ENCODE peak calls at places on chromosomes 16 and 17, in four cellular contexts. G, V, P and D are unnamed samples.

GRCh38 chr16:89017956-89018604 is 41.1 kb upstream of the CBFA2T3 start:
- DNase-seq in G (no peak), V (no peak), P (no peak), D (no peak)

GRCh38 chr17:6684460-6684783 is 28.7 kb downstream of the SLC13A5 start:
- DNase-seq in G (no peak), V (no peak), P (no peak), D (no peak)

GRCh38 chr16:27189335-27189972 is 13.9 kb upstream of the KDM8 start:
- DNase-seq in G (no peak), V (no peak), P (no peak), D (no peak)

GRCh38 chr17:66347661-66348604 is 45.5 kb downstream of the PRKCA start:
- DNase-seq in G (peak), V (no peak), P (peak), D (no peak)

GRCh38 chr16:85602831-85603755 is 10.0 kb upstream of the GSE1 start:
- DNase-seq in G (no peak), V (no peak), P (no peak), D (no peak)

GRCh38 chr17:74745548-74746177 is 2.8 kb upstream of the NHERF1 start:
- DNase-seq in G (no peak), V (no peak), P (no peak), D (no peak)

GRCh38 chr16:87657621-87658192 is 55.4 kb downstream of the JPH3 start:
- DNase-seq in G (no peak), V (no peak), P (peak), D (no peak)

GRCh38 chr17:1130191-1130590 is 49.6 kb downstream of the ABR start:
- DNase-seq in G (no peak), V (no peak), P (no peak), D (no peak)

GRCh38 chr16:49428808-49429207 is 55.2 kb downstream of the C16orf78 start:
- DNase-seq in G (no peak), V (no peak), P (no peak), D (no peak)

GRCh38 chr17:38429476-38430100 is 1.3 kb downstream of the ARHGAP23 start:
- DNase-seq in G (no peak), V (no peak), P (no peak), D (no peak)

GRCh38 chr16:81695431-81695890 is 83.6 kb upstream of the PLCG2 start:
- DNase-seq in G (peak), V (no peak), P (peak), D (no peak)

GRCh38 chr16:22926105-22926751 is 112.3 kb downstream of the HS3ST2 start:
- DNase-seq in G (no peak), V (no peak), P (no peak), D (no peak)

GRCh38 chr17:45361976-45362375 is 45.2 kb upstream of the MAP3K14 start:
- DNase-seq in G (no peak), V (no peak), P (no peak), D (no peak)

GRCh38 chr17:39927928-39928867 is 666 bp downstream of the LRRC3C start:
- DNase-seq in G (no peak), V (no peak), P (no peak), D (no peak)

GRCh38 chr16:81185416-81185815 is 53.1 kb upstream of the BCO1 start:
- DNase-seq in G (no peak), V (no peak), P (no peak), D (no peak)

GRCh38 chr16:27408012-27408601 is 6.1 kb downstream of the IL21R start:
- DNase-seq in G (peak), V (no peak), P (peak), D (no peak)

GRCh38 chr17:47072881-47073280 is 93.8 kb upstream of the RPRML start:
- DNase-seq in G (peak), V (no peak), P (peak), D (no peak)

DNA sequence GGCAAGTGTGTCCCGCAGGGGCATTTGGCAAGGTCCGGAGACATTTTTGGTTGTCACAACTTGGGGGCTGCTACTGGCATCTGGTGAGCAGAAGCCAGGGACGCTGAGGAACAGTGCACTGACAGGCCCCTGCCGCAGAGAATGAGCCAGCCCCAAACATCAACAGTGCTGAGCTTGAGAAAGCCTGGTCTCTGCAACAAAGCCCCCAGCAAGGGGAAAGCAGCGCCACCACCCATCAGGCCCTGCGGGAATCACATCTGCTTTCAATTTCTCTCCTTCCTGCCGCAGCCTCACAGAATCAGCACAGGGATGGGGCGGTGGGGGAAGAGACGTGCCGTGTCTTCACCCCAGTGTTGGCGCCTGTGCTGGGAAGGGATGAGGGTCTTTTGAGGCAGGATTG is 14.8 kb upstream of the PRPSAP1 start:
- DNase-seq in G (peak), V (no peak), P (peak), D (no peak)
- TF ChIP-seq CTCF in G (no peak), V (no peak), P (peak), D (peak)

DNA sequence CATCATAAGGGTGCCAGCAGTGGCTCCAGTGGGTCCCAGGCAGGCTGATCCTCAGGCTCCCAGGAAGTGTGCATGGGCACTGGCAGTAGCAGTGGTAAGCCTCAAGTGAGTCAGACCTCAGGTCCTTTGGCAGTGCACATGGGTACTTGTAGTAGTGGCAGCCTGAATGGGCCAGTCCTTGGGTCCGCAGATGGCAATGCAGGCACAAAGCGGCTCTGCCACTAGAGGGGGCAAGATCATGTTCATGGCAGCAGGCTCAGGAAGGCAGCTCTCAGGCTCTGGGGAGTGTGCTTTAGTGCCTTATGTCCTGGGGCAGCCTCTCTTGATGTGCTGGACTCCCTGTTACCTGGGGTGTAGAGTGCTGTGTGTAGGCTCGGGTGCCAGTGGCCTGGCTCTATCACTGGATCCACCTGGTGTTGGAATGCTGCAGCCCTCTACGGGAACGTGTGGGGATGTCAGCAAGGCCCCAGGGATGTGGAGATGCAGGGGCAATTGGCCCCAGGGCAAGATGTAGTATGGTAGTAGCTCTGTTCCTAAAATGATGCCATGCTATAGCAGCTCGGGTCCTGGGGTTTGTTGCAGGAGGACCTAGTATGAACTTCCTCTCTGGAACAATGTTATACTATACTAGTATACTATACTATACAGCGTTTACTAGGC is 11.0 kb downstream of the ACSM3 start:
- DNase-seq in G (peak), V (no peak), P (peak), D (peak)
- TF ChIP-seq CTCF in G (peak), V (peak), P (peak), D (peak)

DNA sequence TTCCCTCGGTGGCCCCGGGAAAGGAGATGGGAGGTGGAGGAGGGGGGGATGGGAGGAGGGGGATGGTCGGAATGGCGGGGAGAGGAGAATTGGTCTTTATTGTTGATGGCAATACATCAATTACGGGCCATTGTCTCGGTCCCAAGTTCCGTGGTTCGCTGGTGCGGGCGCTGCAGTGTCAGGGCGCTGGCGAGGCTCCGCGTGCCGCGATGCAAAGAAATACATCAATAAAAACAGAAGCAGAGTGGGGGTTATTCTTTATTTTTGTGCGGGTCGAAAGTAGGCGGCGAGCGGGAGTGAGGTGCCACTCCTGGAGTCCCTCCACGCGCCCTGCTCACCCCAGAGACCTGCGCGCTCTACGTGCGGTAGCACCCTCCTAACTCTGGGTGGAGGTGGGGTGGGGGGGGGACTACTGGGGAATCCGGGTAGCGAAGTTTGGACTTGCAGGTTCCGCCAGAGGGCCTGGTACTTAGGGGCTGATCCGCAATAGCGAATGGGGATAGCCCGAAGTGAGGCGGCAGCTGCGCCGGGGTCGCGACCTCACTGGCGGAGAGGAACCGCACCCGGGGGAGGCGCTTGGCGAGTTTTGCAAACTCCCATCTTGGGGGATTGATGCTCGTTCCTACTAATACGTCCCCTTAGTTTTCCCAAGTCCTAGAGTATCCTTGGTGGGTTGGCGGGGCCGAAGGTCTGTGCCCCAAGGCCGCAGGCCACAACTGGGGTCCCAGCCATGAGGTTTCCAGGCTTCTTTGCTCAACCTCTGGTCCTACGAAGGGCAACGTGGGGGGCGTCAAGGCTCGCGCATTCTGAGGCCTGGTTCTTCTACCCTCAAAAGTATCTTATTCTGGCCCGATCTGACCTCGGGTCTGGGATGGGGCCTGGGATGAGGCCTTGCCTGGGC is 3.5 kb upstream of the SALL1 start:
- DNase-seq in G (no peak), V (no peak), P (no peak), D (no peak)
- TF ChIP-seq CTCF in G (no peak), V (no peak), P (no peak), D (no peak)

GRCh38 chr16:67283039-67283825 is 3.9 kb downstream of the PLEKHG4 start:
- DNase-seq in G (peak), V (no peak), P (peak), D (no peak)

GRCh38 chr16:67283826-67284555 is 4.7 kb downstream of the PLEKHG4 start:
- DNase-seq in G (no peak), V (no peak), P (no peak), D (no peak)

GRCh38 chr16:67282447-67282805 is 3.1 kb downstream of the PLEKHG4 start:
- DNase-seq in G (no peak), V (no peak), P (no peak), D (no peak)

GRCh38 chr16:67286441-67287235 is 7.3 kb downstream of the PLEKHG4 start:
- DNase-seq in G (no peak), V (no peak), P (no peak), D (no peak)

GRCh38 chr16:67284699-67285646 is 5.6 kb downstream of the PLEKHG4 start:
- DNase-seq in G (peak), V (no peak), P (peak), D (no peak)
- TF ChIP-seq CTCF in G (peak), V (peak), P (peak), D (peak)

GRCh38 chr17:17661134-17661533 is 20.1 kb upstream of the RAI1 start:
- DNase-seq in G (no peak), V (no peak), P (no peak), D (no peak)

GRCh38 chr17:17664073-17664470 is 17.2 kb upstream of the RAI1 start:
- DNase-seq in G (no peak), V (no peak), P (no peak), D (no peak)

GRCh38 chr17:17663160-17664072 is 17.8 kb upstream of the RAI1 start:
- DNase-seq in G (peak), V (no peak), P (peak), D (peak)

GRCh38 chr17:17659340-17659739 is 21.9 kb upstream of the RAI1 start:
- DNase-seq in G (no peak), V (no peak), P (no peak), D (no peak)

DNA sequence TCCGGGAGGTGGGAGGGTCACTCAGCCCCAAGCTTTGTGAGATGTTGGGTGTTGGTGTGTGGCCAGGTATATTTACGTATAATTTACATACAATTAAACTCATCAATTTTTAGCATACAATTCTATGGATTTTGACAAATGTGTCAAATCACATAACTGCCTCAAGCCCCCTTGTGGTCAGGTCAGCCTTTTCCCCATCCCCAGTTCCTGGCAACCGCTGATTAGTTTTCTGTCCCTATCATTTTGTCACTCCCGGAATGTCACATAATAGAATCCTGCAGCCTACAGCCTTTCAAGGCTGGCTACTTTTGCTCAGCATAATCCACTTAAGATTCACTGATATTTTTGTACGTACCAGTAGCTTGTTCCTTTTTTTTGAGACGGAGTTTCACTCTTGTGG is 19.4 kb upstream of the RAI1 start:
- DNase-seq in G (no peak), V (no peak), P (no peak), D (no peak)
- TF ChIP-seq CTCF in G (no peak), V (no peak), P (peak), D (no peak)

GRCh38 chr16:72995151-72995881 is 52.6 kb downstream of the ZFHX3 start:
- DNase-seq in G (no peak), V (no peak), P (no peak), D (no peak)
- TF ChIP-seq CTCF in G (peak), V (peak), P (peak), D (peak)

GRCh38 chr16:1056196-1056595 is 16.4 kb upstream of the SSTR5 start:
- DNase-seq in G (no peak), V (no peak), P (no peak), D (no peak)
- TF ChIP-seq CTCF in G (no peak), V (no peak), P (no peak), D (no peak)